ENCODE peak calls at places on chromosomes 12 and 14, in nine cellular contexts. C, E, M, Y, V, W, L, P and D are unnamed samples.

GRCh38 chr14:105204206-105204930 is 23.3 kb upstream of the NUDT14 start:
- DNase-seq in M (peak; percentile 58), W (peak; percentile 46), C (no peak), V (no peak), Y (no peak), E (peak; percentile 49), L (peak; percentile 11), P (no peak), D (no peak)

GRCh38 chr14:55356913-55357312 is 54.7 kb downstream of the ATG14 start:
- DNase-seq in Y (no peak), M (no peak), E (peak; percentile 50), P (no peak), L (no peak), V (no peak), W (no peak), C (no peak), D (no peak)

GRCh38 chr12:41419151-41419893 is 231.2 kb downstream of the PDZRN4 start:
- DNase-seq in C (no peak), L (no peak), W (no peak), Y (no peak), P (no peak), V (peak; percentile 14), M (no peak), E (no peak), D (no peak)

GRCh38 chr12:3527181-3527580 is 36.2 kb downstream of the PRMT8 start:
- DNase-seq in M (peak; percentile 50), P (no peak), C (peak; percentile 60), W (peak; percentile 90), L (peak; percentile 64), E (no peak), Y (no peak), V (no peak), D (no peak)

GRCh38 chr12:127174881-127175280 is 1092.1 kb upstream of the TMEM132C start:
- DNase-seq in E (no peak), C (no peak), W (no peak), Y (no peak), L (no peak), M (no peak), V (no peak), P (no peak), D (no peak)

GRCh38 chr12:112664569-112664968 is 127.0 kb upstream of the RPH3A start:
- DNase-seq in V (peak; percentile 78), C (no peak), M (no peak), P (peak; percentile 45), Y (peak; percentile 62), W (no peak), E (no peak), L (no peak), D (peak; percentile 46)

GRCh38 chr14:65299837-65300236 is 112.7 kb upstream of the FUT8 start:
- DNase-seq in W (no peak), P (no peak), V (no peak), Y (no peak), L (no peak), C (no peak), E (peak; percentile 70), M (no peak), D (no peak)

GRCh38 chr12:91074068-91074819 is 16.4 kb upstream of the KERA start:
- DNase-seq in P (no peak), E (no peak), V (no peak), Y (no peak), C (peak; percentile 29), W (no peak), M (no peak), L (peak; percentile 26), D (no peak)

GRCh38 chr12:292186-292585 is 29.6 kb upstream of the SLC6A13 start:
- DNase-seq in P (no peak), M (no peak), L (no peak), C (peak; percentile 51), Y (no peak), V (no peak), W (peak; percentile 12), E (no peak), D (no peak)

GRCh38 chr12:80490329-80490728 is 46.3 kb downstream of the PTPRQ start:
- DNase-seq in P (peak; percentile 29), L (no peak), M (no peak), E (no peak), V (peak; percentile 22), W (no peak), Y (no peak), C (no peak), D (no peak)

GRCh38 chr12:6863033-6863432 is 4.3 kb upstream of the TPI1 start:
- DNase-seq in Y (no peak), L (no peak), W (no peak), E (no peak), P (no peak), M (no peak), C (no peak), V (no peak), D (no peak)

GRCh38 chr12:43789941-43790340 is 16.2 kb downstream of the TWF1 start:
- DNase-seq in W (no peak), Y (no peak), C (peak; percentile 77), V (no peak), M (no peak), P (no peak), L (peak; percentile 63), E (no peak), D (no peak)

GRCh38 chr12:92543872-92544271 is 158.9 kb upstream of the PLEKHG7 start:
- DNase-seq in C (peak; percentile 19), M (no peak), L (no peak), E (peak; percentile 33), Y (no peak), W (no peak), V (no peak), P (no peak), D (no peak)

GRCh38 chr12:32549675-32550079 is 129.4 kb upstream of the DNM1L start:
- DNase-seq in V (peak; percentile 32), L (peak; percentile 67), M (no peak), E (no peak), C (peak; percentile 61), W (no peak), P (no peak), Y (no peak), D (no peak)
- H3K9ac ChIP-seq in V (no peak overlapping the region), L (no peak overlapping the region), M (no peak overlapping the region), E (no peak overlapping the region), C (peak overlapping the region; percentile 2), W (no peak overlapping the region), P (no peak overlapping the region), Y (no peak overlapping the region), D (no peak overlapping the region)

GRCh38 chr12:25906651-25907340 is 51.7 kb upstream of the RASSF8 start:
- DNase-seq in L (no peak), W (no peak), V (no peak), P (no peak), M (no peak), E (no peak), C (no peak), Y (no peak), D (no peak)
- H3K9ac ChIP-seq in L (no peak overlapping the region), W (no peak overlapping the region), V (no peak overlapping the region), P (no peak overlapping the region), M (no peak overlapping the region), E (no peak overlapping the region), C (no peak overlapping the region), Y (no peak overlapping the region), D (no peak overlapping the region)

GRCh38 chr12:52073531-52073950 is 3.8 kb downstream of the ATG101 start:
- DNase-seq in M (no peak), E (no peak), W (no peak), Y (no peak), P (no peak), L (no peak), C (no peak), V (no peak), D (no peak)

GRCh38 chr12:52075409-52075724 is 4.1 kb upstream of the SMIM41 start:
- DNase-seq in V (no peak), Y (no peak), M (no peak), C (peak; percentile 28), E (no peak), W (no peak), L (no peak), P (no peak), D (no peak)

GRCh38 chr12:52076811-52077210 is 2.7 kb upstream of the SMIM41 start:
- DNase-seq in V (no peak), P (no peak), C (no peak), E (no peak), Y (no peak), L (no peak), M (no peak), W (no peak), D (no peak)

GRCh38 chr12:52074656-52075408 is 4.7 kb upstream of the SMIM41 start:
- DNase-seq in M (no peak), L (no peak), E (no peak), C (no peak), Y (no peak), W (no peak), P (no peak), V (no peak), D (no peak)

DNA sequence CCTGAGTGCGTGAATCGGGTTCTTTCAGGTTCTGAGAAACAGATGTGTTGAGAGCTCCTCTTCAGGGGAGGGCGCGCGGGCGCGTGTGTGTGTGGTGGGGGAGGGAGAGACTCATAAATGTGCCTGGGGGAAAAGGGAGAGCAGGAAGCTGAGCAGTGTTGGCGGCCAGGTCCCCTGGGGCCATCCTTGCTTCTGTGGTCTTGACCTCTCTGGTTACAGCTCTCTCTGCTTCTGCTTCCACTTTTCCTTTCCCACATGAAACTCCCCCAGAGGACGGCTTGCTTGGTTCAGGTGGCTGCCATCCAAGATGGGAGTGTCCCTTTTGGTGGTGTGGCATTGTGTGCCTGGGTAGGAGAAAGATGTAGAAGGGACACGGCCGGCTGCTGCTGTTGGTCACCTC is 4.2 kb downstream of the ATG101 start:
- DNase-seq in E (no peak), C (no peak), P (no peak), Y (peak; percentile 70), M (no peak), W (no peak), V (no peak), L (peak; percentile 28), D (no peak)
- H3K9ac ChIP-seq in E (no peak overlapping the region), C (no peak overlapping the region), P (no peak overlapping the region), Y (no peak overlapping the region), M (no peak overlapping the region), W (no peak overlapping the region), V (no peak overlapping the region), L (no peak overlapping the region), D (no peak overlapping the region)

GRCh38 chr12:42565001-42565400 is 24.5 kb downstream of the PRICKLE1 start:
- DNase-seq in E (no peak), Y (no peak), V (no peak), L (no peak), W (no peak), C (no peak), P (no peak), M (no peak), D (no peak)
- H3K9ac ChIP-seq in E (no peak overlapping the region), Y (no peak overlapping the region), V (no peak overlapping the region), L (no peak overlapping the region), W (no peak overlapping the region), C (peak overlapping the region; percentile 34), P (no peak overlapping the region), M (no peak overlapping the region), D (no peak overlapping the region)